ENCODE peak calls at places on chromosomes 6 and 20, in four cellular contexts. L is pancreas, Y is GM23248, D is body of pancreas. B is an unnamed sample. For H3K27me3, the result is how much of the 10 kb centered on the place peaks cover.

GRCh38 chr20:46520976-46521579 is 7.7 kb upstream of the ZNF334 start:
- DNase-seq in D (peak), L (peak), Y (peak), B (no peak)

GRCh38 chr6:149510793-149511512 is 26.1 kb upstream of the ZC3H12D start:
- DNase-seq in Y (no peak), L (no peak), D (no peak), B (no peak)

GRCh38 chr20:10696650-10697049 is 22.9 kb upstream of the JAG1 start:
- DNase-seq in D (peak), L (peak), Y (no peak), B (no peak)

GRCh38 chr20:63085087-63085861 is 78.5 kb upstream of the BHLHE23 start:
- DNase-seq in L (peak), Y (peak), D (no peak), B (no peak)

GRCh38 chr20:38806855-38807655 is 1.6 kb downstream of the PPP1R16B start:
- DNase-seq in L (peak), D (no peak), Y (no peak), B (no peak)

GRCh38 chr6:15443119-15443518 is 197.2 kb downstream of the JARID2 start:
- DNase-seq in L (no peak), D (no peak), Y (peak), B (peak)

GRCh38 chr6:35047265-35048011 is 93.7 kb downstream of the TCP11 start:
- DNase-seq in L (no peak), Y (peak), D (no peak), B (no peak)

GRCh38 chr20:38127011-38127621 is 38.0 kb downstream of the TGM2 start:
- DNase-seq in L (no peak), Y (peak), D (no peak), B (no peak)

GRCh38 chr6:27209659-27210269 is 37.7 kb upstream of the PRSS16 start:
- DNase-seq in D (no peak), Y (no peak), L (no peak), B (no peak)

GRCh38 chr20:39289316-39289715 is 327.2 kb downstream of the DHX35 start:
- DNase-seq in D (no peak), L (no peak), Y (no peak), B (no peak)

GRCh38 chr6:157203312-157203744 is 120.0 kb downstream of the TMEM242 start:
- DNase-seq in Y (no peak), L (no peak), D (peak), B (no peak)

GRCh38 chr20:50172347-50173013 is 18.1 kb upstream of the CEBPB start:
- DNase-seq in Y (peak), D (peak), L (peak), B (no peak)

GRCh38 chr6:101883398-101883975 is 490.0 kb downstream of the GRIK2 start:
- DNase-seq in L (no peak), D (no peak), Y (no peak), B (no peak)

GRCh38 chr20:2699775-2700413 is 7.3 kb downstream of the EBF4 start:
- DNase-seq in L (no peak), D (no peak), Y (no peak), B (no peak)

GRCh38 chr6:107304421-107305025 is 154.8 kb downstream of the PDSS2 start:
- DNase-seq in D (no peak), L (no peak), Y (no peak), B (no peak)

GRCh38 chr20:31542201-31542842 is 28.1 kb downstream of the HM13 start:
- DNase-seq in L (no peak), Y (peak), D (no peak), B (no peak)

GRCh38 chr6:11459002-11459658 is 78.4 kb upstream of the TMEM170B start:
- DNase-seq in Y (no peak), L (no peak), D (no peak), B (no peak)

GRCh38 chr6:160347259-160348208 is 644 bp upstream of the SLC22A3 start:
- DNase-seq in D (no peak), L (peak), Y (no peak), B (no peak)
- H3K4me3 ChIP-seq in D (no peak), L (peak), Y (no peak), B (no peak)

DNA sequence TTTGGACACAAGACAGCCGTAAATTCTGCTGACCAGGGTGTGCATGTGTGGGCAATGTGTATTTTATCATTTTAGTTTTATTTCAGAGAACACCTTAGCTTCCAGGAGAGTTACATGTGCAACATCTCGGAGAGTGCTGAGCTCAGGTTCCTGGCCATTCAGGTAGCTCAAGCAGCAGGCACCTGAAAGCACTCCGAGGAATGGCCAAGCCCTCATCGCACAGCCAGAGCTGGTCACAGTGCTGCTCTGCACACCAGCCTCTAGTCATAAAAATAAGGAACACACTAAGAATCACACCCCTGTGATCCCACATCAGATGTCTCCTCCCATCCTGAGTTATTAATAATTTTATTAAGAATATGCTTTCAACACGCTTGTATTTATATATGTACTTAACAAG is 36.2 kb upstream of the IRF4 start:
- DNase-seq in D (no peak), Y (no peak), L (no peak), B (no peak)
- H3K27me3 ChIP-seq in D (under half), Y (under half), L (under half), B (under half)

GRCh38 chr6:30683980-30684338 is 2.5 kb downstream of the PPP1R18 start:
- DNase-seq in L (no peak), D (no peak), Y (peak), B (no peak)

GRCh38 chr6:30679765-30680535 is 6.5 kb downstream of the PPP1R18 start:
- DNase-seq in Y (no peak), D (no peak), L (peak), B (no peak)

GRCh38 chr6:30683137-30683979 is 3.1 kb downstream of the PPP1R18 start:
- DNase-seq in Y (no peak), D (no peak), L (peak), B (no peak)

GRCh38 chr6:30682181-30683117 is 4.0 kb downstream of the PPP1R18 start:
- DNase-seq in D (peak), L (peak), Y (peak), B (peak)

DNA sequence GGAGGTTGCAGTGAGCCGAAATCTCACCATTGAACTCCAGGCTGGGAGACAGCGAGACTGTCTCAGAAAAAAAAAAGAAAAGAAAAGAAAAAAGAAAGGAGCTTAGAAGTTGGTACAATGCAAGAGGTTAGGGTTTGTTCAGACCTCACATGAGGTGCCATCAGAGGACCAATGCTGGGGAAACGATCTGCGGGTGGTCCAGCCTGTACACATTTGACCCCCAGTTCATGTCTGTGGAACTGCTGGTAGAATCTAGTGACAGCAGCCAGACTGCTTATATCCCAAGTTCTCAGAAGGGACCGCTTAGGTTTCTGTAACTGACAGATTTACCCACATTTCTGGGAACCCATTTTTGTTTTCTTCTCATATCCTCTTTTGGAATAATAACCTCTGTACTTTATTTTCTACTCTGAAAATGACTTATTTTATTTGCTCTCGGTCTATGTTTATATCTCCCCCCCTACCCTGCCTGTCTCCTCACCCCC is 4.7 kb downstream of the PPP1R18 start:
- DNase-seq in D (no peak), Y (no peak), L (peak), B (no peak)
- H3K4me3 ChIP-seq in D (no peak), Y (peak), L (peak), B (peak)

GRCh38 chr20:40694246-40694645 is 5.2 kb upstream of the MAFB start:
- DNase-seq in L (no peak), Y (no peak), D (no peak), B (no peak)

GRCh38 chr20:40691566-40692239 is 2.7 kb upstream of the MAFB start:
- DNase-seq in Y (no peak), L (peak), D (no peak), B (no peak)

GRCh38 chr20:40689943-40690835 is 1.2 kb upstream of the MAFB start:
- DNase-seq in D (peak), Y (peak), L (peak), B (no peak)

GRCh38 chr20:40690836-40691565 is 2.0 kb upstream of the MAFB start:
- DNase-seq in D (no peak), Y (no peak), L (peak), B (no peak)

GRCh38 chr20:40692240-40693011 is 3.4 kb upstream of the MAFB start:
- DNase-seq in L (no peak), D (no peak), Y (no peak), B (no peak)
- H3K27me3 ChIP-seq in L (under half), D (under half), Y (under half), B (under half)

B was measured in BJ.